ENCODE peak calls at places on chromosome 2, in nine cellular contexts. K, V, N, Z, A, E, M, X and D are unnamed samples.

GRCh38 chr2:48146552-48146951 is 240.3 kb upstream of the FBXO11 start:
- DNase-seq in K (no peak), V (no peak), N (no peak), Z (no peak), A (no peak), E (peak; percentile 33), M (no peak), X (no peak), D (no peak)

GRCh38 chr2:132400169-132400900 is 16.3 kb upstream of the GPR39 start:
- DNase-seq in K (peak; percentile 71), V (no peak), N (no peak), Z (no peak), A (no peak), E (peak; percentile 78), M (no peak), X (no peak), D (peak; percentile 44)

GRCh38 chr2:180730976-180731375 is 249.4 kb upstream of the UBE2E3 start:
- DNase-seq in K (peak; percentile 27), V (no peak), N (no peak), Z (no peak), A (no peak), E (peak; percentile 30), M (no peak), X (no peak), D (no peak)

GRCh38 chr2:30404354-30405265 is 42.4 kb upstream of the LCLAT1 start:
- DNase-seq in K (peak; percentile 82), V (no peak), N (no peak), Z (no peak), A (no peak), E (no peak), M (peak; percentile 29), X (no peak), D (no peak)

GRCh38 chr2:191451116-191451515 is 205.9 kb downstream of the MYO1B start:
- DNase-seq in K (no peak), V (no peak), N (no peak), Z (no peak), A (no peak), E (no peak), M (no peak), X (no peak), D (no peak)

GRCh38 chr2:53448591-53448990 is 319.0 kb upstream of the CHAC2 start:
- DNase-seq in K (no peak), V (no peak), N (no peak), Z (no peak), A (no peak), E (no peak), M (no peak), X (no peak), D (no peak)

GRCh38 chr2:18701981-18702380 is 112.6 kb upstream of the NT5C1B start:
- DNase-seq in K (peak; percentile 83), V (no peak), N (no peak), Z (no peak), A (no peak), E (no peak), M (no peak), X (no peak), D (no peak)

GRCh38 chr2:239162141-239162821 is 238.5 kb downstream of the HDAC4 start:
- DNase-seq in K (no peak), V (no peak), N (no peak), Z (peak; percentile 33), A (peak; percentile 6), E (no peak), M (no peak), X (peak; percentile 24), D (peak; percentile 11)

GRCh38 chr2:125341353-125341752 is 1314.6 kb upstream of the GYPC start:
- DNase-seq in K (no peak), V (no peak), N (no peak), Z (no peak), A (no peak), E (no peak), M (no peak), X (no peak), D (no peak)

GRCh38 chr2:61011649-61012048 is 5.9 kb upstream of the PEX13 start:
- DNase-seq in K (peak; percentile 25), V (no peak), N (peak; percentile 51), Z (no peak), A (no peak), E (peak; percentile 27), M (no peak), X (no peak), D (peak; percentile 29)

GRCh38 chr2:225091336-225091735 is 49.1 kb upstream of the DOCK10 start:
- DNase-seq in K (peak; percentile 98), V (peak; percentile 37), N (no peak), Z (no peak), A (no peak), E (no peak), M (no peak), X (no peak), D (no peak)

GRCh38 chr2:149160701-149161217 is 122.3 kb downstream of the LYPD6B start:
- DNase-seq in K (no peak), V (no peak), N (no peak), Z (no peak), A (no peak), E (peak; percentile 94), M (no peak), X (no peak), D (no peak)

GRCh38 chr2:44389895-44390294 is 28.1 kb downstream of the CAMKMT start:
- DNase-seq in K (no peak), V (no peak), N (no peak), Z (no peak), A (no peak), E (no peak), M (no peak), X (no peak), D (no peak)

DNA sequence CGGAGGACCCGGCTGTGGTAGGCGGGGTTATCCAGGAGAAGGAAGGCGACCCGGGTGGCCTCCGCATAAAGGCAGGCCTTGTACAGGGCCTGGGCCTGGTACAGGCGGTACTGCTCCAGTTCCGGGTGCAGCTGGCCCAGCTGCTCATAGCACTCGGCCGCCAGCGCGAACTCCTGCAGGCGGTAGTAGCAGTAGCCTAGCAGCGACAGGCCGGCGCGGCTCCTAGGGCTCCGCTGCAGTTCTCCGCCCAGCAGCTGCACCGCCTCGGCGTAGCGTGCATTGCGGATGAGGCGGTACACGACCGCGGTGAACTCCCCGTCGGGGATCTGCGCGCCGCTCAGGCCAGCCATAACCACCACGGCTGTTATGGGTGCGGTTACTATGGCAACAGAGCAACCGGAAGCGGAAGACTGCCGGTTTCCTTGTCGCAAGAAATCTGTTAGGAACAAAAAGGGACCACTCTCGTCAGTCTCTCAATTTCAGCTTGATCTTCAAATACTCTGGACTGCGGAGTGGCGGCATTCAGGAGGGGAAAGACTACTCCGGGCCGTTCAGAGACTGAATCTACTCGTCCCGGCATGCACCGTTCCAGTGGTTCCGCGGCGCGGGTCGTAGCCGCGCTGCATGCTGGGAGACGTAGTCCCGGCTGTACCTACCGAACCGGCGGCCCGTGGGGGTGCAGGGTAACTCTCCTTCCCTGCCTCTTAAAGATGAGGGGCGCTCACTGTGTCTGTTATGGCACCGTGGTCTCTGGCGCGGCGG is 160.0 kb downstream of the AGPS start:
- DNase-seq in K (peak; percentile 88), V (peak; percentile 70), N (peak; percentile 80), Z (peak; percentile 90), A (peak; percentile 69), E (peak; percentile 94), M (peak; percentile 83), X (peak; percentile 92), D (peak; percentile 83)
- TF ChIP-seq POLR2A in K (no peak), V (peak; percentile 26), N (no peak), Z (peak; percentile 26), A (peak; percentile 12), E (peak; percentile 41), M (no peak), X (no peak), D (peak; percentile 36)

GRCh38 chr2:63842149-63843061 is 709 bp downstream of the UGP2 start:
- DNase-seq in K (peak; percentile 81), V (no peak), N (peak; percentile 66), Z (no peak), A (peak; percentile 26), E (peak; percentile 75), M (peak; percentile 31), X (peak; percentile 56), D (peak; percentile 54)
- TF ChIP-seq POLR2A in K (no peak), V (no peak), N (no peak), Z (peak; percentile 15), A (peak; percentile 51), E (no peak), M (no peak), X (peak; percentile 42), D (no peak)

GRCh38 chr2:68878753-68879152 is 7.6 kb upstream of the BMP10 start:
- DNase-seq in K (peak; percentile 62), V (no peak), N (no peak), Z (no peak), A (no peak), E (no peak), M (no peak), X (no peak), D (no peak)
- TF ChIP-seq POLR2A in K (no peak), V (no peak), N (no peak), Z (no peak), A (no peak), E (no peak), M (no peak), X (no peak), D (no peak)

GRCh38 chr2:167965907-167966306 is 281.5 kb downstream of the STK39 start:
- DNase-seq in K (no peak), V (no peak), N (no peak), Z (no peak), A (no peak), E (no peak), M (no peak), X (no peak), D (no peak)
- TF ChIP-seq POLR2A in K (no peak), V (no peak), N (no peak), Z (no peak), A (no peak), E (no peak), M (no peak), X (no peak), D (no peak)